ENCODE peak calls at places on chromosomes 11 and 22, in six cellular contexts. One of them, this sample, is unnamed.

GRCh38 chr22:39471421-39472141 is 14.8 kb downstream of the MGAT3 start:
- DNase-seq in trophoblast cell: peak; percentile 69
- DNase-seq in mesendoderm: peak; percentile 80
- DNase-seq in H1: no peak
- DNase-seq in neuronal stem cell: no peak
- DNase-seq in IMR-90: peak; percentile 51
- DNase-seq in this sample: peak; percentile 76

GRCh38 chr11:71454470-71455113 is 1.6 kb downstream of the NADSYN1 start:
- DNase-seq in H1: no peak
- DNase-seq in IMR-90: no peak
- DNase-seq in neuronal stem cell: no peak
- DNase-seq in mesendoderm: no peak
- DNase-seq in trophoblast cell: peak; percentile 2
- DNase-seq in this sample: no peak

GRCh38 chr22:25564979-25565677 is 653 bp downstream of the GRK3 start:
- DNase-seq in mesendoderm: peak; percentile 84
- DNase-seq in IMR-90: no peak
- DNase-seq in H1: peak; percentile 36
- DNase-seq in trophoblast cell: peak; percentile 75
- DNase-seq in neuronal stem cell: no peak
- DNase-seq in this sample: peak; percentile 11

GRCh38 chr22:30743257-30744020 is 48.8 kb downstream of the OSBP2 start:
- DNase-seq in IMR-90: no peak
- DNase-seq in mesendoderm: no peak
- DNase-seq in trophoblast cell: no peak
- DNase-seq in neuronal stem cell: no peak
- DNase-seq in H1: no peak
- DNase-seq in this sample: no peak

GRCh38 chr11:13376838-13377237 is 86.2 kb downstream of the BTBD10 start:
- DNase-seq in H1: no peak
- DNase-seq in neuronal stem cell: no peak
- DNase-seq in trophoblast cell: no peak
- DNase-seq in mesendoderm: no peak
- DNase-seq in IMR-90: no peak
- DNase-seq in this sample: no peak

GRCh38 chr22:22021160-22021750 is 38.7 kb upstream of the TOP3B start:
- DNase-seq in neuronal stem cell: no peak
- DNase-seq in mesendoderm: peak; percentile 67
- DNase-seq in IMR-90: peak; percentile 58
- DNase-seq in trophoblast cell: no peak
- DNase-seq in H1: no peak
- DNase-seq in this sample: no peak

GRCh38 chr11:20022363-20023081 is 137.8 kb downstream of the DBX1 start:
- DNase-seq in neuronal stem cell: peak; percentile 81
- DNase-seq in IMR-90: peak; percentile 63
- DNase-seq in trophoblast cell: peak; percentile 84
- DNase-seq in mesendoderm: peak; percentile 97
- DNase-seq in H1: no peak
- DNase-seq in this sample: peak; percentile 72

GRCh38 chr22:46674367-46674781 is 54.2 kb downstream of the GRAMD4 start:
- DNase-seq in neuronal stem cell: no peak
- DNase-seq in H1: no peak
- DNase-seq in IMR-90: no peak
- DNase-seq in mesendoderm: no peak
- DNase-seq in trophoblast cell: peak; percentile 10
- DNase-seq in this sample: no peak

GRCh38 chr11:77136784-77137420 is 8.9 kb downstream of the MYO7A start:
- DNase-seq in neuronal stem cell: no peak
- DNase-seq in H1: no peak
- DNase-seq in mesendoderm: no peak
- DNase-seq in trophoblast cell: no peak
- DNase-seq in IMR-90: no peak
- DNase-seq in this sample: no peak

DNA sequence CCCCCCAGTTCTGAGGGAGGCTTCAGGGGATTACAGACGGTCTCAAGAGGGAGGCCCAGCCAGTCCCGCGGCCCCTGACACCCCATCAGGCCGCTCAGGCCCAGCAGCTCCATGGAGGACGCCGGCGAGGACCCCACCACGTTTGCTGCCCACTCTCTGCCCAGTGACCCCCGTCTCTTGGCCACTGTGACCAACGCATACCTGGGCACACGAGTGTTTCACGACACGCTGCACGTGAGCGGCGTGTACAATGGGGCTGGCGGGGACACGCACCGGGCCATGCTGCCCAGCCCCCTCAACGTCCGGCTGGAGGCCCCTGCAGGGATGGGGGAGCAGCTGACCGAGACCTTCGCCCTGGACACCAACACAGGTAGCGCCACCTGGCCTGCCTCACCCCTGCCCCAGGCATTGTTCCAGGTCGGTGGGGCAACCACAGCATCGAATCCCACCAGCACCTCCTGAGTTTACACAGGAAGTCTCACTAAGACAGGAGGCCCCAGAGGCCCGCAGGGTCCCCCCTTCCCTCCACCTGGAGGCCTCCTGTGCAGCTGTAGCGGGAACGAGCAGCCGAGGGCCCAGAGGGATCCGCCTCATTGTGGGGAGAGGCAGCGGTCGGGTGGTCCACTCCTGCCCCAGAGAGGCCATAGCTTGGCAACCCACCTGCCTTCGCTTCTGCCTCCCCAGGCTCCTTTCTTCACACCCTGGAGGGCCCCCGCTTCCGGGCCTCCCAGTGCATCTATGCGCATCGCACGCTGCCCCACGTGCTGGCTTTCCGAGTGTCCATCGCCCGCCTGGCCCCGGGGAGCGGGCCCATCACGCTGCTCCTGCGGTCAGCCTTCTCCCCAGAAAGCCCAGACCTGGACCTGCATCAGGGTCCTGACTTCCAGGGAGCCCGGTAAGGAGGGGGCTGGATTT is 1.0 kb downstream of the PGGHG start:
- DNase-seq in mesendoderm: no peak
- DNase-seq in neuronal stem cell: no peak
- DNase-seq in IMR-90: no peak
- DNase-seq in trophoblast cell: no peak
- DNase-seq in H1: no peak
- DNase-seq in this sample: no peak
- H3K9ac ChIP-seq in mesendoderm: peak overlapping the region; percentile 72
- H3K9ac ChIP-seq in neuronal stem cell: peak overlapping the region; percentile 72
- H3K9ac ChIP-seq in IMR-90: peak overlapping the region; percentile 54
- H3K9ac ChIP-seq in trophoblast cell: no peak overlapping the region
- H3K9ac ChIP-seq in H1: no peak overlapping the region
- H3K9ac ChIP-seq in this sample: no peak overlapping the region

GRCh38 chr11:127362754-127363153 is 362.2 kb upstream of the KIRREL3 start:
- DNase-seq in neuronal stem cell: no peak
- DNase-seq in trophoblast cell: no peak
- DNase-seq in IMR-90: no peak
- DNase-seq in H1: no peak
- DNase-seq in mesendoderm: no peak
- DNase-seq in this sample: no peak
- H3K18ac ChIP-seq in neuronal stem cell: peak overlapping the region; percentile 27
- H3K18ac ChIP-seq in trophoblast cell: no peak overlapping the region
- H3K18ac ChIP-seq in IMR-90: no peak overlapping the region
- H3K18ac ChIP-seq in H1: no peak overlapping the region
- H3K18ac ChIP-seq in mesendoderm: no peak overlapping the region
- H3K18ac ChIP-seq in this sample: no peak overlapping the region

DNA sequence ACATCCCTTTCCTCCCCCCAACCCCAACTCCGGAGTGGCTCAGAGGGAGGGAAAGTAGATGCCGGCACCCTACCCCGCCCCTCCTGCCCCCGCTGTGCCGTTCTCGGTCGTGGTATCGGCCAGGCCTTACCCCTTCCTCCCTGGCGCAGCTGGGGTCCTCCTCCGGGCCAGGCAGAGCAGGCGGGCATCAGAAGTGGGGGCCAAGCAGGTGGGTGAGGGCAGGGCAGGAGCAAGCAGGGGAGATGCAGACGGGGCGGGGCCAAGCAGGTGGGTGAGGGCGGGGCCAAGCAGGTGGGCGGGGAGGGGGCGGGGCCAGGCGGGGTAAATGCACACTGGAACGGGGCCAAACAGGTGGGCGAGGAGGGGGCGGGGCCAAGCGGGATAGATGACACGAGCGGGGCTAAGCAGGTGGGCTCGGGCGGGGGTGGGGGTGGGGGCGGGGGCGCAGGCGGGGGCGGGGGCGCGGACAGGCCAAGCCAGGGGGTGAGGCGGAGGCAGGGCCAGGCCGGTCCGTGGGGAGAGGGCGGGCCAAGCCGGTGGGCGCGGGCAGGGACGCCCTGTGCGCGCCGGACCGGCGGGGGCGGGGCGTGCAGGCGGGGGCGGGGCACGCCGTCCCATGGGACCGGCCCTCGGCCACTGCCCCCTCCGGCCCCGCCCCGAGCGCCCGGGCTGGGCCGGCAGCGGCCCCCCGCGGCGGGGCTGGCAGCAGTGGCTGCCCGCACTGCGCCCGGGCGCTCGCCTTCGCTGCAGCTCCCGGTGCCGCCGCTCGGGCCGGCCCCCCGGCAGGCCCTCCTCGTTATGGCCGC is at the start of the genes KCNQ1 and TRPM5:
- DNase-seq in IMR-90: no peak
- DNase-seq in trophoblast cell: peak; percentile 35
- DNase-seq in mesendoderm: peak; percentile 37
- DNase-seq in neuronal stem cell: peak; percentile 48
- DNase-seq in H1: no peak
- DNase-seq in this sample: no peak
- H3K4me3 ChIP-seq in IMR-90: no peak within 1 kb of the TSS
- H3K4me3 ChIP-seq in trophoblast cell: no peak within 1 kb of the TSS
- H3K4me3 ChIP-seq in mesendoderm: no peak within 1 kb of the TSS
- H3K4me3 ChIP-seq in neuronal stem cell: peak within 1 kb of the TSS; percentile 80
- H3K4me3 ChIP-seq in H1: peak within 1 kb of the TSS; percentile 33
- H3K4me3 ChIP-seq in this sample: no peak within 1 kb of the TSS

GRCh38 chr11:86301742-86302091 is 323 bp upstream of the HIKESHI start:
- DNase-seq in trophoblast cell: no peak
- DNase-seq in neuronal stem cell: no peak
- DNase-seq in mesendoderm: no peak
- DNase-seq in IMR-90: no peak
- DNase-seq in H1: no peak
- DNase-seq in this sample: no peak
- H3K9ac ChIP-seq in trophoblast cell: no peak overlapping the region
- H3K9ac ChIP-seq in neuronal stem cell: no peak overlapping the region
- H3K9ac ChIP-seq in mesendoderm: no peak overlapping the region
- H3K9ac ChIP-seq in IMR-90: no peak overlapping the region
- H3K9ac ChIP-seq in H1: no peak overlapping the region
- H3K9ac ChIP-seq in this sample: peak overlapping the region; percentile 92

This sample was measured in mesenchymal stem cell.